ENCODE peak calls at places on chromosomes 6 and 20, in seven cellular contexts. X is IMR-90, U is tibial nerve, T is ovary, B is spleen, Q is uterus, H is upper lobe of left lung. K is an unnamed sample. For H3K27me3 and H3K4me1, the result is how much of the 10 kb centered on the place peaks cover.

GRCh38 chr6:164720-165119 is 127.6 kb upstream of the DUSP22 start:
- DNase-seq in B (no peak), T (no peak), X (no peak), U (no peak), Q (no peak), H (no peak), K (no peak)

GRCh38 chr6:27532820-27533538 is 60.1 kb upstream of the ZNF184 start:
- DNase-seq in T (no peak), B (no peak), H (no peak), X (peak), Q (no peak), U (no peak), K (no peak)

GRCh38 chr6:29685718-29686326 is 4.9 kb upstream of the ZFP57 start:
- DNase-seq in H (no peak), T (no peak), B (no peak), X (no peak), U (no peak), Q (no peak), K (no peak)

GRCh38 chr6:53943410-53943809 is 148.6 kb downstream of the LRRC1 start:
- DNase-seq in U (no peak), Q (no peak), X (no peak), B (no peak), T (peak), H (no peak), K (no peak)

GRCh38 chr6:116633685-116634084 is 17.4 kb downstream of the RSPH4A start:
- DNase-seq in H (no peak), X (no peak), U (no peak), T (no peak), B (no peak), Q (no peak), K (no peak)

GRCh38 chr6:138455746-138456392 is 43.4 kb downstream of the NHSL1 start:
- DNase-seq in T (no peak), B (no peak), X (peak), Q (no peak), U (no peak), H (no peak), K (no peak)

GRCh38 chr6:35665573-35665972 is 23.1 kb downstream of the FKBP5 start:
- DNase-seq in Q (no peak), T (no peak), B (no peak), U (no peak), X (no peak), H (no peak), K (no peak)

GRCh38 chr6:128124713-128125112 is 223.9 kb upstream of the THEMIS start:
- DNase-seq in H (no peak), Q (no peak), U (no peak), B (no peak), T (no peak), X (peak), K (peak)

GRCh38 chr6:8195040-8195713 is 92.8 kb upstream of the EEF1E1 start:
- DNase-seq in T (no peak), X (no peak), U (no peak), H (no peak), B (no peak), Q (no peak), K (no peak)

GRCh38 chr6:89133981-89134380 is 11.9 kb upstream of the PM20D2 start:
- DNase-seq in U (no peak), T (no peak), H (no peak), X (no peak), Q (no peak), B (no peak), K (no peak)

GRCh38 chr20:24066075-24066700 is 77.6 kb upstream of the GGTLC1 start:
- DNase-seq in U (no peak), T (no peak), Q (no peak), H (no peak), B (no peak), X (no peak), K (no peak)

GRCh38 chr6:152642578-152643375 is 5.6 kb upstream of the SYNE1 start:
- DNase-seq in T (peak), U (peak), H (peak), Q (peak), X (peak), B (peak), K (peak)

GRCh38 chr6:153063936-153064335 is 61.4 kb upstream of the MTRF1L start:
- DNase-seq in X (no peak), H (no peak), Q (no peak), T (no peak), B (no peak), U (no peak), K (no peak)

GRCh38 chr6:160110724-160111123 is 10.9 kb upstream of the SLC22A1 start:
- DNase-seq in U (no peak), H (no peak), X (peak), B (no peak), T (no peak), Q (no peak), K (no peak)

GRCh38 chr6:147397306-147397705 is 111.2 kb upstream of the SAMD5 start:
- DNase-seq in X (no peak), T (no peak), B (no peak), H (no peak), U (no peak), Q (no peak), K (no peak)

GRCh38 chr6:83311231-83311630 is 118.1 kb downstream of the RWDD2A start:
- DNase-seq in B (no peak), T (no peak), U (no peak), X (peak), H (no peak), Q (no peak), K (no peak)

GRCh38 chr6:88982720-88983119 is 19.3 kb upstream of the RNGTT start:
- DNase-seq in U (peak), H (no peak), T (peak), Q (peak), B (no peak), X (peak), K (peak)

GRCh38 chr6:27753668-27754407 is 158.4 kb downstream of the OR2B2 start:
- DNase-seq in U (no peak), X (peak), B (peak), T (peak), H (peak), Q (peak), K (peak)

GRCh38 chr6:139135578-139136545 is 982 bp downstream of the HECA start:
- DNase-seq in X (peak), B (peak), Q (peak), U (no peak), T (peak), H (peak), K (peak)

GRCh38 chr6:134908906-134909516 is 40.9 kb downstream of the ALDH8A1 start:
- DNase-seq in X (peak), U (peak), Q (peak), T (peak), H (peak), B (no peak), K (peak)

GRCh38 chr20:381581-382290 is 1.2 kb downstream of the TRIB3 start:
- DNase-seq in Q (peak), X (peak), H (peak), T (peak), U (peak), B (peak), K (peak)

GRCh38 chr6:170034294-170034693 is 256.6 kb downstream of the DLL1 start:
- DNase-seq in X (no peak), Q (no peak), T (no peak), U (no peak), B (peak), H (peak), K (peak)

GRCh38 chr20:3452127-3452526 is 18.7 kb upstream of the ATRN start:
- DNase-seq in T (no peak), X (no peak), B (no peak), H (no peak), U (no peak), Q (no peak), K (no peak)

GRCh38 chr20:18790787-18791186 is 22.8 kb upstream of the SCP2D1 start:
- DNase-seq in B (no peak), U (no peak), Q (peak), T (no peak), X (no peak), H (no peak), K (no peak)

GRCh38 chr20:11891827-11892521 is 25.7 kb upstream of the BTBD3 start:
- DNase-seq in X (peak), Q (peak), U (peak), B (no peak), T (peak), H (peak), K (peak)

GRCh38 chr20:46872315-46873211 is 22.1 kb upstream of the EYA2 start:
- DNase-seq in B (no peak), X (peak), Q (no peak), T (no peak), U (no peak), H (no peak), K (no peak)

GRCh38 chr20:41029150-41029872 is 689 bp downstream of the TOP1 start:
- DNase-seq in X (no peak), T (peak), B (peak), H (no peak), U (no peak), Q (no peak), K (peak)

GRCh38 chr6:35771343-35771627 is 5.1 kb upstream of the CLPSL2 start:
- DNase-seq in H (no peak), B (no peak), X (no peak), U (no peak), T (no peak), Q (no peak), K (no peak)

GRCh38 chr6:12760911-12761310 is 44.3 kb downstream of the PHACTR1 start:
- DNase-seq in Q (no peak), H (no peak), U (no peak), B (no peak), X (no peak), T (no peak), K (no peak)

GRCh38 chr6:137353842-137354397 is 134.7 kb upstream of the IFNGR1 start:
- DNase-seq in X (no peak), B (no peak), H (no peak), U (no peak), T (no peak), Q (no peak), K (no peak)

GRCh38 chr6:169622618-169623017 is 79.2 kb downstream of the WDR27 start:
- DNase-seq in H (no peak), T (no peak), Q (no peak), X (peak), B (no peak), U (no peak), K (no peak)

GRCh38 chr6:7463785-7464184 is 74.2 kb downstream of the RIOK1 start:
- DNase-seq in Q (no peak), X (peak), B (no peak), T (no peak), U (no peak), H (no peak), K (no peak)

GRCh38 chr20:24665196-24665595 is 195.8 kb downstream of the SYNDIG1 start:
- DNase-seq in U (no peak), Q (no peak), B (peak), X (no peak), T (no peak), H (no peak), K (no peak)

GRCh38 chr20:45032781-45033180 is 66.5 kb downstream of the STK4 start:
- DNase-seq in T (no peak), B (no peak), U (no peak), X (no peak), Q (no peak), H (no peak), K (no peak)

GRCh38 chr6:93418113-93418447 is 1.3 kb downstream of the EPHA7 start:
- DNase-seq in B (no peak), X (no peak), T (no peak), Q (no peak), H (no peak), U (no peak), K (no peak)

GRCh38 chr20:63416631-63417030 is 55.5 kb upstream of the CHRNA4 start:
- DNase-seq in U (no peak), H (no peak), B (no peak), T (no peak), Q (no peak), X (no peak), K (no peak)

GRCh38 chr20:63419299-63419698 is 53.2 kb downstream of the KCNQ2 start:
- DNase-seq in T (no peak), H (no peak), X (no peak), U (no peak), B (no peak), Q (no peak), K (no peak)

GRCh38 chr20:63420359-63421093 is 51.9 kb downstream of the KCNQ2 start:
- DNase-seq in H (no peak), T (no peak), X (no peak), Q (no peak), B (no peak), U (no peak), K (no peak)

GRCh38 chr20:63417213-63418120 is 55.0 kb downstream of the KCNQ2 start:
- DNase-seq in H (no peak), X (no peak), T (no peak), Q (no peak), B (no peak), U (no peak), K (no peak)

DNA sequence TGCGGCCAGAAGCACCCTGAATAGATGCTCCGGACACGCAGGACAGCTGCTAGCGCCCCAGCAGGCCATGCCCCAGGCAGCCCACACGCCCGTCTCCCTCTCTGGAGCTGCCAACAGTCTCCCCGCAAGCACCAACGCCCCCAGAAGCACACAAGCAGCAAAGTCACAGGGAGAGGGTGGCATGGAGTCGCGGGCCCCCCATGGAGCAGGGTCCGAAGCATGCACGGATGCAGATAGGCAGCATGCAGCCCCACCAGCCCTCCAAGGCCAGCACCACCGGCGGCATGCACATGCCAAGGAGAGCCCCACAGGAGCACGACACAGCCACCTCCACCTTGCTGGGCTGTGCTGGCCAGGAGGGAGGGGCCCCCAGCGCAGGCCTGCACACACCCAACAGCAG is 53.8 kb downstream of the KCNQ2 start:
- DNase-seq in B (no peak), H (no peak), Q (no peak), U (no peak), X (no peak), T (no peak), K (no peak)
- H3K27me3 ChIP-seq in B (under half), H (under half), Q (under half), U (under half), X (under half), T (under half), K (under half)

DNA sequence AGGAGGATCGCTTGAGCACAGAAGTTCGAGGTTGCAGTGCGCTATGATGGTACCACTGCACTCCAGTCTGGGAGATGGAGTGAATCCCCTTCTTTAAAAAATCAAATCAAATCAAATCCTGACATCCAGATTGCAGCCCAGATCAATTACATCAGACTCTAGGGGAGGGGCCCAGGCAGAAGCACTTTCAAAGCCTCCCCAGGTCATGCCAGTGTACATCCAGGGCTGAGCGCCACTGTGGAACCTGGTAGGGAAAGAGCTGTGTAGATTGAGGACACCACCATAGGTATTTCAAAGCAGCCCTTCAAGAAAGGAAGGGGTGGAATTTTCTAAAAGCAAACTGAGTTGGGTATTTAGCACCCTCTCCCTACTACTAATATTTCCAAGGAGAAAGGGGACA is 89.5 kb downstream of the PRND start:
- DNase-seq in Q (no peak), T (no peak), X (no peak), U (no peak), B (no peak), H (no peak), K (no peak)
- H3K4me1 ChIP-seq in Q (under half), T (under half), X (under half), U (under half), B (half or more), H (half or more), K (under half)

GRCh38 chr6:24494726-24495515 is at the start of gene ALDH5A1:
- DNase-seq in X (peak), T (peak), B (peak), U (peak), Q (peak), H (peak), K (peak)
- TF ChIP-seq POLR2A in X (no peak), T (no peak), B (no peak), U (no peak), Q (peak), H (no peak), K (peak)

GRCh38 chr6:33962186-33962585 is 158.4 kb upstream of the MLN start:
- DNase-seq in X (peak), H (no peak), U (no peak), B (peak), T (no peak), Q (no peak), K (no peak)
- H3K27me3 ChIP-seq in X (half or more), H (under half), U (under half), B (under half), T (under half), Q (under half), K (under half)

GRCh38 chr6:111794716-111795452 is 78.4 kb downstream of the FYN start:
- DNase-seq in Q (no peak), T (no peak), X (no peak), B (no peak), U (no peak), H (no peak), K (no peak)
- H3K4me1 ChIP-seq in Q (under half), T (under half), X (under half), B (under half), U (under half), H (under half), K (under half)

GRCh38 chr20:50292324-50293243 is 102.0 kb downstream of the CEBPB start:
- DNase-seq in X (peak), H (peak), Q (peak), T (peak), B (peak), U (peak), K (peak)
- TF ChIP-seq POLR2A in X (peak), H (no peak), Q (peak), T (peak), B (peak), U (no peak), K (no peak)

DNA sequence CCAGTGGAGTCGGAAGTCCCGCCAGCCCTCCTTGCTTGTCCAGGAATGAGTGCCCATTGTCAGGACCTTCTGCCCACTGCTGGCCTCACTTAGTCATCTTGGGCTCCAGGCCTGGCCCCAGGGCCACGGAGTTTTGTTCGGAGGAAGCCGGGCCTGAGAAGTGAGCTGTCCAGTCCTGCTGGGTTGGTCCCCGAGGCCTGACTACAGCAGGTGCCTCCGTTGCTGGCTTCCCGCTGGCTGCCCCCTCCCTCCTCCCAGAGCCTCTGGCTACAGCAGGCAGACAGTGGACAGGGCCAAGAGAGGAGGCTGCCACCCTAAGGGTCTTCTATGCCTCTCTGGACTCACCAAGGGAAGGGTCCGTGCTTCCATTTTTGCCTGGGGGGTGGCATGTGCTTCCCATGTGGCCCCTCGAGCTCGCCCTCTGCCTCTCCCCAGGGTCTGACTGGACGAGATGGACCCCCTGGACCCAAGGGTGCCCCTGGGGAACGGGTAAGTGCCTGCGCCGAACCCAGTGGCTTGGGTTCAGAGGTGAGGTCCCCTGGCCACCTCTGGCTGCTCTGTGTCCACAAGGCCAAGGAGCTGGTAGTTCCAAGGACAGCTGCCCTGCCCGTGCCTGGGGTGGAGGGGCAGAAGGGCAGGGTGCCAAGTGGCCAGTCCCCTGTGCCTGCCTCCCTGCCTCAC is 2.8 kb downstream of the COL9A3 start:
- DNase-seq in H (no peak), Q (no peak), T (no peak), X (peak), B (no peak), U (no peak), K (no peak)
- H3K27me3 ChIP-seq in H (under half), Q (under half), T (under half), X (under half), B (half or more), U (under half), K (under half)

DNA sequence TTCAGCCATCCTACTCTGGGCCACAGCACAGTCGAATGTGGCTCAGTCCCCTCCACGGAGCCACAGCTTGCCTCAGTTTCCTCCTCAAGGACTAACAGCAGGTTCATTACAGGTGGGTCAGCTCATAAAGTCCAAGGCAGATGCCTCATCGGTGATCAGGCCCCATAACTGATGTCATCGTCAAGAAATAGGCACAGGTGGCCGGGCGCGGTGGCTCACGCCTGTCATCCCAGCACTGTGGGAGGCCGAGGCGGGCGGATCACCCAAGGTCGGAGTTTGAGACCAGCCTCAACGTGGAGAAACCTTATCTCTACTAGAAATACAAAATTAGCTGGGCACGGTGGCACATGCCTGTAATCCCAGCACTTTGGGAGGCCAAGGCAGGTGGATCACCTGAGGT is 3.4 kb downstream of the UCKL1 start:
- DNase-seq in X (no peak), Q (no peak), U (no peak), H (no peak), T (peak), B (no peak), K (no peak)
- H3K4me1 ChIP-seq in X (under half), Q (under half), U (under half), H (half or more), T (under half), B (half or more), K (under half)

GRCh38 chr6:31158863-31159855 is 770 bp downstream of the TCF19 start:
- DNase-seq in H (no peak), X (no peak), T (no peak), B (peak), Q (no peak), U (peak), K (no peak)

GRCh38 chr6:31154436-31154835 is 3.2 kb downstream of the CCHCR1 start:
- DNase-seq in B (no peak), U (no peak), H (no peak), T (no peak), X (no peak), Q (no peak), K (no peak)

GRCh38 chr6:31156647-31157046 is 955 bp downstream of the CCHCR1 start:
- DNase-seq in X (no peak), H (no peak), B (no peak), U (no peak), Q (no peak), T (no peak), K (no peak)

GRCh38 chr6:31158140-31158862 is at the start of gene TCF19:
- DNase-seq in B (peak), T (peak), H (peak), U (peak), Q (peak), X (peak), K (peak)

GRCh38 chr6:31157543-31158139 is at the start of gene CCHCR1:
- DNase-seq in H (no peak), T (no peak), B (no peak), X (no peak), U (no peak), Q (no peak), K (no peak)
- TF ChIP-seq POLR2A in H (no peak), T (no peak), B (no peak), X (no peak), U (no peak), Q (no peak), K (no peak)

K was measured in adrenal gland.